ENCODE peak calls at places on chromosome 15, in eight cellular contexts. N, O, W, H, V, C, P and X are unnamed samples.

GRCh38 chr15:85030301-85031049 is 48.8 kb downstream of the PDE8A start:
- DNase-seq in H (peak), P (no peak), O (no peak), V (no peak), N (no peak), W (no peak), C (no peak), X (no peak)

GRCh38 chr15:57591822-57592367 is at the start of gene MYZAP:
- DNase-seq in H (peak), W (peak), P (peak), V (peak), O (peak), N (no peak), C (no peak), X (peak)

GRCh38 chr15:43253431-43254403 is 13.0 kb downstream of the TGM5 start:
- DNase-seq in W (no peak), O (no peak), N (no peak), V (no peak), C (no peak), P (peak), H (peak), X (peak)

GRCh38 chr15:62244762-62245161 is 79.7 kb upstream of the C2CD4B start:
- DNase-seq in O (no peak), V (no peak), W (no peak), P (no peak), N (no peak), C (no peak), H (no peak), X (no peak)

GRCh38 chr15:92869263-92869940 is 30.7 kb upstream of the CHD2 start:
- DNase-seq in C (no peak), P (peak), H (no peak), W (no peak), N (peak), V (no peak), O (no peak), X (no peak)

GRCh38 chr15:64460737-64461576 is 579 bp downstream of the ZNF609 start:
- DNase-seq in P (peak), V (peak), C (peak), H (peak), N (peak), O (peak), W (peak), X (peak)

GRCh38 chr15:38231430-38231829 is 21.2 kb upstream of the SPRED1 start:
- DNase-seq in P (no peak), W (no peak), C (no peak), N (no peak), H (no peak), O (no peak), V (no peak), X (no peak)

GRCh38 chr15:69305204-69305931 is 6.7 kb downstream of the PAQR5 start:
- DNase-seq in H (peak), W (no peak), C (no peak), O (no peak), V (no peak), N (peak), P (no peak), X (no peak)

GRCh38 chr15:50563756-50564155 is 17.3 kb upstream of the USP50 start:
- DNase-seq in P (no peak), C (no peak), H (no peak), N (no peak), V (no peak), O (no peak), W (no peak), X (no peak)

GRCh38 chr15:48510976-48511375 is 134.5 kb downstream of the FBN1 start:
- DNase-seq in W (no peak), P (peak), H (no peak), V (no peak), N (no peak), O (no peak), C (no peak), X (no peak)

GRCh38 chr15:88300018-88300549 is 43.5 kb upstream of the NTRK3 start:
- DNase-seq in O (no peak), V (no peak), N (no peak), H (no peak), W (no peak), C (no peak), P (no peak), X (no peak)

GRCh38 chr15:85531083-85531482 is 150.7 kb downstream of the AKAP13 start:
- DNase-seq in H (no peak), V (no peak), N (no peak), C (no peak), O (no peak), W (no peak), P (no peak), X (no peak)

GRCh38 chr15:89364741-89365450 is 30.3 kb upstream of the POLG start:
- DNase-seq in V (no peak), N (no peak), H (no peak), W (no peak), C (no peak), O (no peak), P (no peak), X (no peak)

GRCh38 chr15:26382416-26383086 is 390.3 kb downstream of the GABRB3 start:
- DNase-seq in C (no peak), V (no peak), H (no peak), O (no peak), N (no peak), W (no peak), P (no peak), X (no peak)

GRCh38 chr15:83105450-83105849 is 2.0 kb upstream of the TM6SF1 start:
- DNase-seq in O (no peak), W (no peak), P (no peak), C (no peak), N (no peak), H (no peak), V (no peak), X (no peak)

GRCh38 chr15:53716909-53717878 is 42.3 kb downstream of the WDR72 start:
- DNase-seq in C (no peak), V (no peak), N (peak), P (no peak), W (no peak), H (peak), O (no peak), X (no peak)

GRCh38 chr15:64046347-64047153 is at the start of gene DAPK2:
- DNase-seq in P (peak), C (peak), H (peak), N (peak), W (peak), V (peak), O (peak), X (peak)

GRCh38 chr15:80275946-80276345 is 23.9 kb upstream of the CTXND1 start:
- DNase-seq in P (no peak), W (no peak), V (no peak), N (peak), H (no peak), O (no peak), C (no peak), X (no peak)

GRCh38 chr15:100788080-100788730 is 91.4 kb upstream of the ALDH1A3 start:
- DNase-seq in O (no peak), C (no peak), N (no peak), W (no peak), V (no peak), P (peak), H (no peak), X (no peak)

GRCh38 chr15:82168296-82168695 is 94.2 kb downstream of the EFL1 start:
- DNase-seq in W (no peak), V (no peak), N (no peak), P (no peak), C (no peak), O (no peak), H (no peak), X (no peak)

GRCh38 chr15:85570331-85570730 is 189.9 kb downstream of the AKAP13 start:
- DNase-seq in P (no peak), O (no peak), C (no peak), H (no peak), N (no peak), V (no peak), W (no peak), X (no peak)

GRCh38 chr15:76335129-76335850 is 1.3 kb upstream of the ISL2 start:
- DNase-seq in V (no peak), W (no peak), O (no peak), N (no peak), C (no peak), H (no peak), P (no peak), X (no peak)

GRCh38 chr15:88476635-88477038 is 9.1 kb downstream of the MRPS11 start:
- DNase-seq in P (no peak), H (peak), O (peak), N (peak), W (peak), V (peak), C (peak), X (no peak)

GRCh38 chr15:93127286-93127685 is 38.3 kb upstream of the RGMA start:
- DNase-seq in V (no peak), W (no peak), H (no peak), C (no peak), P (no peak), O (no peak), N (no peak), X (no peak)

GRCh38 chr15:48954538-48954937 is 9.2 kb downstream of the SHC4 start:
- DNase-seq in C (no peak), H (no peak), N (no peak), V (no peak), P (no peak), W (no peak), O (no peak), X (no peak)

GRCh38 chr15:31434418-31435255 is 108.0 kb downstream of the KLF13 start:
- DNase-seq in W (peak), H (peak), V (no peak), O (peak), N (no peak), P (peak), C (no peak), X (no peak)

GRCh38 chr15:90101969-90102890 is at the start of gene IDH2:
- DNase-seq in N (peak), O (peak), P (peak), C (peak), H (peak), W (peak), V (peak), X (peak)

GRCh38 chr15:93706476-93706875 is 524.9 kb upstream of the MCTP2 start:
- DNase-seq in P (no peak), W (no peak), V (no peak), C (peak), O (no peak), N (no peak), H (no peak), X (no peak)

GRCh38 chr15:34338347-34338746 is 766 bp upstream of the SLC12A6 start:
- DNase-seq in C (no peak), W (no peak), N (no peak), P (no peak), V (no peak), H (no peak), O (no peak), X (no peak)

GRCh38 chr15:34335176-34335575 is 2.4 kb downstream of the SLC12A6 start:
- DNase-seq in N (no peak), V (no peak), H (peak), P (no peak), C (no peak), W (no peak), O (no peak), X (no peak)

GRCh38 chr15:34336947-34337556 is 529 bp downstream of the SLC12A6 start:
- DNase-seq in N (no peak), W (peak), H (no peak), V (no peak), P (no peak), C (no peak), O (no peak), X (no peak)

GRCh38 chr15:34336333-34336732 is 1.2 kb downstream of the SLC12A6 start:
- DNase-seq in N (no peak), W (no peak), V (no peak), H (no peak), C (no peak), P (no peak), O (no peak), X (no peak)

GRCh38 chr15:34337557-34338306 is at the start of gene SLC12A6:
- DNase-seq in P (peak), C (peak), W (peak), H (peak), N (peak), O (peak), V (peak), X (peak)
- TF ChIP-seq POLR2A in P (no peak), C (peak), W (peak), H (peak), N (peak), O (peak), V (peak), X (peak)

GRCh38 chr15:32802296-32802936 is 84.6 kb downstream of the GREM1 start:
- DNase-seq in P (no peak), N (no peak), H (no peak), O (no peak), C (no peak), W (no peak), V (no peak), X (no peak)
- H3K27ac ChIP-seq in P (no peak), N (no peak), H (no peak), O (no peak), C (no peak), W (no peak), V (no peak), X (no peak)

DNA sequence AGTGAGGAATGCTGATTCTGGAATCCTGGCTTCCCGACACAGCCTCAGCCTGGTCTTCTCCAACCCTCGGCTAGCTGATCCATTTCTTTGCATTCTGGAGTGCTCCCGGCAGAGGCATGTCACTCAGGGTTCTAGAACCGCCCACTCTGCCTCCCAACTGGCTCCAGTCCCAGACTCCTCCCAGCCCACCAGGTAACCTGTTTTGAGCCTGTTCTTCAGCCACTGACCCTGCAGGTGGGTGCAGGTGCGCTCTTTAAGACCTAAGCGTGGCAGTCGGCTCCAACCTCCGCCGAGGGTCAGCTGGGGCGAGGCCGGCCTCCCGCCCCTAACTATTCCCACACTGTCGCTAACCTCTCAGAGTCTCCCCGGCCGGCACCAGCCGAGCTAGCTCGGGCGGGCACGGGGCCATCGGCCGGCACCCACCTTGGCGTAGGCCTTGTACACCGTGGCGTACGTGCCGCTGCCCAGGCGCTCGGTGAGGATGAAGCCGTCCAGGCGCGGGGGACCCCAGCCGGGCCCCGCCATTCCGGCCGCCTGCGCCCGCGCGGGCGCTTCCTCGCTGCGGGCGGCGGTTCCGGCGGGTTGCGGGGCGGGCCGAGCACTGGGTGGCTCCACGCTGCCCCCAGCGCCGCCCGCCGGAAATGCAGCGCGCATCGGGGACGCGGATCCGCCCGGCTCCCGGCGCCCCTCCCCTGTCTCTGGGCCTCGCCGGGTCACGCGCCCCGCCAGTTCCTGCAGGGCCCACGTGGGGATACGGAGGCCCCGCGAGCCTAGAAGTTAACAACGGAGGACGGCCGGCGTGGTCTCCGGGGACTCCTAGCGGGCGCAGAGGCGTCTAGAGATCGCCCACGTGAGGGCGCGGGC is at the start of gene ULK3:
- DNase-seq in O (peak), H (peak), N (peak), W (peak), V (peak), C (peak), P (peak), X (peak)
- TF ChIP-seq POLR2A in O (peak), H (peak), N (peak), W (peak), V (no peak), C (peak), P (no peak), X (peak)

GRCh38 chr15:75177360-75178071 is 24.2 kb upstream of the C15orf39 start:
- DNase-seq in P (no peak), H (no peak), V (no peak), C (no peak), N (no peak), O (no peak), W (no peak), X (no peak)
- H3K27ac ChIP-seq in P (peak), H (no peak), V (peak), C (peak), N (peak), O (peak), W (no peak), X (peak)

DNA sequence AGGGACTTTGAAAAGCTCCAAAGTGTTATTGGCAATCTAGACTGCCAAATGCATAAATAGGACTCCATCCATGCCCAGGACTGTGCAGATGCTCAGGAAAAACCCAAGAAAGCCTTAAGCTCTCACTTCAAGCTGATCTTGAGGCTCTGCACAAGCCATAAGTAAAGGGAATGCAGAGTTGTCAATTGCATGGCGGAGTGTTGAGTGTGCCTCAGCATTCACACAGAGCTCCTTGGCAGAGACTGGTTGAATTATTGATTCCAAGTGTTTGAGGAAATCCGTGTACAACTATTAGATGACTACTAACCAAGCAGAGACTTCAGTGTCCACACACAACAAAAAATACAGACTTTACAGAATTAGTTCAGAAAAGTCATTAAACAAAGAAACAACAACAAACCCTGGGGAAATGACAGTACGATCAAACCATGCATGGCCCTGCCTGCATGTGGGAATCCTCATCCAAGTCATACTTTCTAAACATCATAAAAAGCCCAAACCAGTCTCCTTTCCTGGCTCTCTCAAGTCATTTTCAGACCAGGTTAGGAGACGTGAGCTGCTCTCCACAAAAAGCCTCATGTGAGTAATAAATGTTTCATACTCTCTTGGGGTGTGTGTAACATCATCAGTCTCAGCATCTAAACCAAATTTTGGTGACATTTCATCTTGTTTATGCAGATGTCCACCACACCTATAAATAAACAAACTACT is 18.7 kb downstream of the GREM1 start:
- DNase-seq in O (no peak), V (no peak), C (no peak), W (no peak), H (no peak), P (no peak), N (no peak), X (no peak)
- TF ChIP-seq POLR2A in O (no peak), V (no peak), C (no peak), W (no peak), H (no peak), P (no peak), N (no peak), X (no peak)

GRCh38 chr15:66763186-66764066 is 61.4 kb downstream of the SMAD6 start:
- DNase-seq in O (peak), N (peak), H (peak), V (peak), P (peak), C (peak), W (peak), X (peak)

GRCh38 chr15:66764067-66764428 is 62.0 kb downstream of the SMAD6 start:
- DNase-seq in N (no peak), P (no peak), C (no peak), V (no peak), W (no peak), O (no peak), H (no peak), X (no peak)

GRCh38 chr15:66760968-66761722 is 59.1 kb downstream of the SMAD6 start:
- DNase-seq in O (peak), C (no peak), W (peak), V (no peak), H (peak), P (no peak), N (no peak), X (no peak)

GRCh38 chr15:66760358-66760967 is 58.4 kb downstream of the SMAD6 start:
- DNase-seq in H (no peak), O (peak), P (no peak), W (peak), N (no peak), V (no peak), C (no peak), X (no peak)

DNA sequence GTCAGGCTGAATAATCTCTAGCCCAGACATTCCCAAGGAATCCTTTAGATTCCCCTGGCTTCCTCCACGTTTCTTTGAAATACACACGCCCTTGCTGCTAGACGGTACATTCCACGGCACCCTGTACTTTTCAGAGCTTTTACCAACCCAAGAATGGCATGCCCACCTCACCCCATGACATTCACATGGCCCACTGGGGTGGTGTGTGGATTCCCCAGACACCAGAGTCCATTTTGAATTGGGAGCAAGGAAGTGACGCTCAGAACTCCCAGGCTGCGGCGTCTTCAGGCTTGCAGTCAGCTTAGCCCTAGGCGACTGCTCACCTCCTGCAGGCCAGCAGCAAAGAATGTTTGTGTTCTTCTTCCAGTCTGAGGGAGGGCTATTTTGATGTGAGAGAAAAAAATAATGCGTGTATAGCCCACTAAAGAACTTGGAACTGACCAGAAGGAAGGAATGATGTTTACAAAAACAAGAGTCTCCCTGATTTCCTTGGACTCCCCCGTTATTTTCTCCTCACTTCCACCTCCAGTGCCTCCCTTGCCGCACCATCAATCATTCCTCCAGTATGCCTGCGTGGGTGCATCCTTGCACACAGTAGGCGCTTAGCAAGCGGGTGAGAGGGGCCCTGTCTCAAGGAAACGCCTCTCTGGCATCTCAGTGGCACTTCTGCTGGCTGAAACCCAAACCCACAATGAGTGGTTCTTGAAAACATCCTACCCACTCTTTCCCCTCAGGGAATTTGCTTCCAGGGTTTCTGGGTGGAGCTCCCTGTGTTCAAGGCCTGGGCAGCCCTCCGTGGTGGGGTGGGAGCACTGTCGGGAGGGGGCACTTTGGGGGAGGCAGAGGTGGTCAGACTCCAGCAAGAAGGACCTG is 59.9 kb downstream of the SMAD6 start:
- DNase-seq in H (no peak), C (no peak), W (peak), O (peak), V (no peak), N (peak), P (no peak), X (no peak)
- H3K27ac ChIP-seq in H (peak), C (peak), W (peak), O (peak), V (peak), N (peak), P (peak), X (no peak)